ENCODE peak calls at places on chromosome 9, in five cellular contexts. Z, Q, Y, D and B are unnamed samples. For H3K36me3, the result is how much of the 10 kb centered on the place peaks cover.

GRCh38 chr9:17402309-17402708 is 176.6 kb upstream of the SH3GL2 start:
- DNase-seq in Z (peak), Q (peak), Y (no peak), D (peak), B (no peak)

GRCh38 chr9:76717611-76718010 is 46.6 kb upstream of the PCA3 start:
- DNase-seq in Z (no peak), Q (no peak), Y (no peak), D (no peak), B (no peak)

GRCh38 chr9:116798521-116798920 is 111.4 kb downstream of the TRIM32 start:
- DNase-seq in Z (no peak), Q (no peak), Y (no peak), D (no peak), B (no peak)

GRCh38 chr9:98410185-98410697 is 154.8 kb upstream of the TBC1D2 start:
- DNase-seq in Z (peak), Q (peak), Y (peak), D (peak), B (no peak)

GRCh38 chr9:129647635-129648034 is 5.7 kb upstream of the ASB6 start:
- DNase-seq in Z (no peak), Q (no peak), Y (no peak), D (no peak), B (no peak)

GRCh38 chr9:34628656-34629491 is at the start of gene ARID3C:
- DNase-seq in Z (no peak), Q (no peak), Y (no peak), D (no peak), B (no peak)

GRCh38 chr9:128043467-128043868 is 23.7 kb downstream of the NAIF1 start:
- DNase-seq in Z (no peak), Q (peak), Y (no peak), D (no peak), B (no peak)

GRCh38 chr9:91847576-91847975 is 102.5 kb downstream of the ROR2 start:
- DNase-seq in Z (peak), Q (no peak), Y (no peak), D (no peak), B (no peak)

GRCh38 chr9:38046669-38047300 is 22.2 kb downstream of the SHB start:
- DNase-seq in Z (peak), Q (peak), Y (no peak), D (peak), B (no peak)

GRCh38 chr9:79185866-79186265 is 385.9 kb upstream of the TLE4 start:
- DNase-seq in Z (no peak), Q (no peak), Y (no peak), D (no peak), B (no peak)

GRCh38 chr9:77865385-77865784 is 166.2 kb downstream of the GNAQ start:
- DNase-seq in Z (no peak), Q (peak), Y (no peak), D (no peak), B (no peak)

GRCh38 chr9:91033802-91034201 is 232.2 kb downstream of the SYK start:
- DNase-seq in Z (no peak), Q (peak), Y (no peak), D (peak), B (peak)

GRCh38 chr9:128393171-128393761 is 22.1 kb downstream of the URM1 start:
- DNase-seq in Z (no peak), Q (no peak), Y (no peak), D (peak), B (no peak)

GRCh38 chr9:94584555-94584954 is 9.1 kb downstream of the FBP2 start:
- DNase-seq in Z (no peak), Q (no peak), Y (no peak), D (no peak), B (no peak)

GRCh38 chr9:88984543-88984883 is 6.8 kb upstream of the S1PR3 start:
- DNase-seq in Z (no peak), Q (no peak), Y (no peak), D (no peak), B (no peak)

GRCh38 chr9:86142973-86143372 is 43.6 kb upstream of the GOLM1 start:
- DNase-seq in Z (no peak), Q (no peak), Y (no peak), D (no peak), B (no peak)

DNA sequence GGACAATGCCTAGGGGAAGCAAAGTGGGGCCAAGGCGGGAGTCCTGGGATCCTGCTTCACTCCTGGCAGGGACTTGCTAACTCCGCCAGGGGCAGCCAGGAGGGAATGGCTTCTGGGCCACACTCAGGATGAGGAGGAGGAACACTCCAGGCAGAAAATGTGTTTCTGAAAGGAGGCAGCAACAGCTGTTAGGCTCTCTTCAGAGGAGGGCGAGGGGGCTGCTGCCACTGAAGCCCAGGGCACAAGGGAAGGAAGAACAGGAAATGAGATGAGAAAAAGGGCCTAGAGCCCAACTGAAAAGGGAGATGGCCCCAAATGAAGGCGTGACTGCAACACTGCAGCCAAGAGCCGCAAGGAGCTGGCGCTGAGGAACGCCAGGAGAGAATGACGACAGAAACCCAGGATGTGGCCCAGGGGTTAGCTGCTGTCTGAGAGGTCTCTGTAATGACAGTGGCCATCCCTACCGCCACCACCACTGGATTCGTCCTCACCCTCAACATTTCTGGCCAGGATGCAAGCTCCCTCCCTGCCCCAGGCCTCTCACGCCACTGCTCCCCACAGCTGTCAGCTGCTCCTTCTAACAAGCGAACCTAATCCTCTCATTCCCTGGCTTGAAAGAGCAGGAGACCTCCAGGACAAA is 15.8 kb downstream of the PSMB7 start:
- DNase-seq in Z (peak), Q (no peak), Y (peak), D (peak), B (no peak)
- H3K27ac ChIP-seq in Z (no peak), Q (no peak), Y (no peak), D (peak), B (no peak)

DNA sequence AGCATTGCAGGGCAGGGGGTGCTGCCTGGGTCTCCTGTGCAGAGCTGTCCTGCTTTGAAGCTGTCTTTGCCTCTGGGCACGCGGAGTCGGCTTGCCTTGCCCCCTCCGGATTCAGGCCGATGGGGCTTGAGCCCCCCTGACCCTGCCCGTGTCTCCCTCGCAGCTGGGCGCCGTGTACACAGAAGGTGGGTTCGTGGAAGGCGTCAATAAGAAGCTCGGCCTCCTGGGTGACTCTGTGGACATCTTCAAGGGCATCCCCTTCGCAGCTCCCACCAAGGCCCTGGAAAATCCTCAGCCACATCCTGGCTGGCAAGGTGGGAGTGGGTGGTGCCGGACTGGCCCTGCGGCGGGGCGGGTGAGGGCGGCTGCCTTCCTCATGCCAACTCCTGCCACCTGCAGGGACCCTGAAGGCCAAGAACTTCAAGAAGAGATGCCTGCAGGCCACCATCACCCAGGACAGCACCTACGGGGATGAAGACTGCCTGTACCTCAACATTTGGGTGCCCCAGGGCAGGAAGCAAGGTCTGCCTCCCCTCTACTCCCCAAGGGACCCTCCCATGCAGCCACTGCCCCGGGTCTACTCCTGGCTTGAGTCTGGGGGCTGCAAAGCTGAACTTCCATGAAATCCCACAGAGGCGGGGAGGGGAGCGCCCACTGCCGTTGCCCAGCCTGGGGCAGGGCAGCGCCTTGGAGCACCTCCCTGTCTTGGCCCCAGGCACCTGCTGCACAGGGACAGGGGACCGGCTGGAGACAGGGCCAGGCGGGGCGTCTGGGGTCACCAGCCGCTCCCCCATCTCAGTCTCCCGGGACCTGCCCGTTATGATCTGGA is 2.7 kb downstream of the CEL start:
- DNase-seq in Z (no peak), Q (no peak), Y (no peak), D (no peak), B (no peak)
- H3K4me3 ChIP-seq in Z (no peak), Q (no peak), Y (no peak), D (no peak), B (no peak)

DNA sequence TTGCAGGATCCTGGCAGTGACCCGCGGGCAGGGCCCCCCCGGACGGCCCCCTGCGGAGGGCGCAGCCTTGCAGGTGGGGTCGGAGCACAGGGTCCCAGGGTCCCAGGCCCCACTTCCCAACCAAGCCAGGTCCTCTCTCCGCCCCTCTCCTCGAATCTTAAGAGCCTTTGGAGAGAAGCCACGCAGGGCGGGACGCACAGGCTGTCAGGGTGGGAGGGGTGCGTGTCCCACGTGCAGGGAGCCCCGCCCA is 18.4 kb upstream of the EGFL7 start:
- DNase-seq in Z (no peak), Q (no peak), Y (peak), D (no peak), B (no peak)
- H3K36me3 ChIP-seq in Z (under half), Q (under half), Y (under half), D (under half), B (under half)

GRCh38 chr9:13990994-13991393 is 322.9 kb downstream of the NFIB start:
- DNase-seq in Z (no peak), Q (no peak), Y (no peak), D (no peak), B (no peak)
- H3K27ac ChIP-seq in Z (no peak), Q (no peak), Y (no peak), D (no peak), B (no peak)

GRCh38 chr9:93094294-93095204 is 1.5 kb upstream of the CARD19 start:
- DNase-seq in Z (no peak), Q (no peak), Y (peak), D (peak), B (no peak)
- H3K4me3 ChIP-seq in Z (peak), Q (peak), Y (no peak), D (no peak), B (peak)

GRCh38 chr9:121349009-121349408 is 21.0 kb downstream of the STOM start:
- DNase-seq in Z (no peak), Q (no peak), Y (no peak), D (no peak), B (no peak)

GRCh38 chr9:121350993-121351561 is 19.0 kb downstream of the STOM start:
- DNase-seq in Z (peak), Q (no peak), Y (peak), D (no peak), B (no peak)

GRCh38 chr9:121345070-121345469 is 25.0 kb downstream of the STOM start:
- DNase-seq in Z (no peak), Q (no peak), Y (no peak), D (no peak), B (no peak)

GRCh38 chr9:121344062-121344696 is 25.9 kb downstream of the STOM start:
- DNase-seq in Z (no peak), Q (no peak), Y (no peak), D (no peak), B (no peak)

GRCh38 chr9:121348321-121348720 is 21.7 kb downstream of the STOM start:
- DNase-seq in Z (no peak), Q (no peak), Y (no peak), D (no peak), B (no peak)
- H3K36me3 ChIP-seq in Z (under half), Q (under half), Y (half or more), D (under half), B (under half)

GRCh38 chr9:18672706-18673105 is 198.8 kb downstream of the ADAMTSL1 start:
- DNase-seq in Z (no peak), Q (no peak), Y (no peak), D (no peak), B (no peak)
- H3K27ac ChIP-seq in Z (no peak), Q (no peak), Y (no peak), D (no peak), B (no peak)

GRCh38 chr9:130664191-130665028 is at the start of gene PRDM12:
- DNase-seq in Z (no peak), Q (no peak), Y (no peak), D (peak), B (no peak)

GRCh38 chr9:130662099-130662926 is 2.1 kb upstream of the PRDM12 start:
- DNase-seq in Z (no peak), Q (no peak), Y (no peak), D (no peak), B (no peak)

GRCh38 chr9:130663258-130664171 is 879 bp upstream of the PRDM12 start:
- DNase-seq in Z (no peak), Q (no peak), Y (no peak), D (peak), B (no peak)

GRCh38 chr9:130661461-130662098 is 2.8 kb upstream of the PRDM12 start:
- DNase-seq in Z (no peak), Q (no peak), Y (no peak), D (no peak), B (no peak)

GRCh38 chr9:130662927-130663257 is 1.5 kb upstream of the PRDM12 start:
- DNase-seq in Z (no peak), Q (no peak), Y (no peak), D (no peak), B (no peak)
- H3K4me3 ChIP-seq in Z (no peak), Q (no peak), Y (no peak), D (no peak), B (peak)